ENCODE peak calls at places on chromosomes 3 and 15, in four cellular contexts. Z is bronchial epithelial cell, T is PC-9, X is SK-N-SH. C is an unnamed sample.

GRCh38 chr3:114214542-114215341 is 22.6 kb downstream of the ZNF80 start:
- DNase-seq in Z (no peak), T (no peak), X (no peak), C (no peak)

GRCh38 chr3:13559751-13560540 is 11.0 kb downstream of the FBLN2 start:
- DNase-seq in Z (no peak), T (no peak), X (no peak), C (no peak)

GRCh38 chr15:73688455-73688854 is 4.3 kb downstream of the CD276 start:
- DNase-seq in Z (no peak), T (no peak), X (peak), C (peak)

GRCh38 chr3:144524531-144524930 is 552.9 kb downstream of the DIPK2A start:
- DNase-seq in Z (no peak), T (no peak), X (no peak), C (no peak)

GRCh38 chr15:35038655-35039534 is 46.2 kb downstream of the NANOGP8 start:
- DNase-seq in Z (peak), T (peak), X (no peak), C (no peak)

GRCh38 chr3:12286927-12287726 is 1.7 kb upstream of the PPARG start:
- DNase-seq in Z (no peak), T (no peak), X (peak), C (peak)

GRCh38 chr3:197520311-197521276 is 35.2 kb downstream of the BDH1 start:
- DNase-seq in Z (peak), T (no peak), X (peak), C (peak)

GRCh38 chr15:29266052-29266572 is 3.5 kb downstream of the NSMCE3 start:
- DNase-seq in Z (no peak), T (no peak), X (no peak), C (no peak)

GRCh38 chr3:126549861-126550487 is 8.8 kb downstream of the C3orf22 start:
- DNase-seq in Z (no peak), T (no peak), X (peak), C (peak)

GRCh38 chr3:52446631-52447511 is 2.0 kb upstream of the SEMA3G start:
- DNase-seq in Z (no peak), T (peak), X (peak), C (peak)

GRCh38 chr3:13002398-13003124 is 70.7 kb downstream of the IQSEC1 start:
- DNase-seq in Z (no peak), T (no peak), X (no peak), C (no peak)

GRCh38 chr3:101195951-101196713 is 124.2 kb downstream of the IMPG2 start:
- DNase-seq in Z (peak), T (peak), X (peak), C (peak)

GRCh38 chr15:34616613-34617012 is 33.2 kb upstream of the GOLGA8B start:
- DNase-seq in Z (peak), T (no peak), X (no peak), C (peak)

GRCh38 chr3:14933829-14934425 is 13.5 kb upstream of the NR2C2 start:
- DNase-seq in Z (no peak), T (no peak), X (no peak), C (no peak)

GRCh38 chr3:53837331-53837730 is 8.9 kb downstream of the CHDH start:
- DNase-seq in Z (no peak), T (no peak), X (no peak), C (no peak)

GRCh38 chr3:174541708-174542107 is 317.4 kb upstream of the NAALADL2 start:
- DNase-seq in Z (peak), T (no peak), X (no peak), C (no peak)

GRCh38 chr15:82934100-82934880 is 18.2 kb downstream of the HOMER2 start:
- DNase-seq in Z (no peak), T (no peak), X (no peak), C (no peak)

GRCh38 chr3:142850395-142851023 is 38.4 kb downstream of the PCOLCE2 start:
- DNase-seq in Z (peak), T (peak), X (no peak), C (no peak)

GRCh38 chr3:11803977-11804903 is 42.4 kb downstream of the TAMM41 start:
- DNase-seq in Z (peak), T (peak), X (peak), C (peak)

GRCh38 chr3:129485681-129486056 is 42.8 kb upstream of the RHO start:
- DNase-seq in Z (peak), T (peak), X (no peak), C (no peak)

GRCh38 chr3:129486057-129487035 is 42.1 kb upstream of the RHO start:
- DNase-seq in Z (peak), T (peak), X (no peak), C (no peak)

GRCh38 chr3:129481783-129482332 is 41.8 kb downstream of the IFT122 start:
- DNase-seq in Z (peak), T (no peak), X (peak), C (peak)

GRCh38 chr3:129483870-129484269 is 43.8 kb downstream of the IFT122 start:
- DNase-seq in Z (no peak), T (no peak), X (no peak), C (no peak)

GRCh38 chr3:129482721-129483120 is 42.7 kb downstream of the IFT122 start:
- DNase-seq in Z (no peak), T (no peak), X (no peak), C (peak)
- TF ChIP-seq CTCF in Z (no peak), T (no peak), X (peak), C (peak)

GRCh38 chr15:67133738-67134576 is 68.6 kb downstream of the SMAD3 start:
- DNase-seq in Z (peak), T (no peak), X (no peak), C (no peak)
- H3K4me3 ChIP-seq in Z (no peak), T (no peak), X (no peak), C (no peak)

GRCh38 chr15:45372032-45372995 is 6.0 kb downstream of the GATM start:
- DNase-seq in Z (no peak), T (no peak), X (no peak), C (no peak)
- TF ChIP-seq CTCF in Z (no peak), T (no peak), X (no peak), C (no peak)

DNA sequence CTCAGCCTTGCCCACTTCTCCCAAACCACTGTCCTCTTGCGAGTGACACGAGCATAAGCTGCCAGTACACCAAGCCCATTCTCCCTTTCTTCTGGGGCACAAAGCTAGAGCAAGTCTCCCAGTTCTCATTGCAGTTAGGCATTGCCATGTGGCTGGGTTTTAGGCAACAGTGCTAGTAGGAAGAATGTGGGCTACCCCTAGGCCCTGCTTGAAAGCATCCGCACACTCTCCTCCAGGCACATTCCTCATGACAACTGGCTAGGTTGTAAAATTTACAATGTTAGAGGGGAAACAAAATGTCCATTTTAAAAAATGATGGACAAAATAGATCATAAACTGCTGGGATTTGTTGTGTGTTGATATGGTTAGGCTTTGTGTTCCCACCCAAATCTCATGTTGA is 19.7 kb downstream of the ITGB5 start:
- DNase-seq in Z (no peak), T (no peak), X (no peak), C (no peak)
- H3K4me3 ChIP-seq in Z (no peak), T (no peak), X (no peak), C (no peak)

DNA sequence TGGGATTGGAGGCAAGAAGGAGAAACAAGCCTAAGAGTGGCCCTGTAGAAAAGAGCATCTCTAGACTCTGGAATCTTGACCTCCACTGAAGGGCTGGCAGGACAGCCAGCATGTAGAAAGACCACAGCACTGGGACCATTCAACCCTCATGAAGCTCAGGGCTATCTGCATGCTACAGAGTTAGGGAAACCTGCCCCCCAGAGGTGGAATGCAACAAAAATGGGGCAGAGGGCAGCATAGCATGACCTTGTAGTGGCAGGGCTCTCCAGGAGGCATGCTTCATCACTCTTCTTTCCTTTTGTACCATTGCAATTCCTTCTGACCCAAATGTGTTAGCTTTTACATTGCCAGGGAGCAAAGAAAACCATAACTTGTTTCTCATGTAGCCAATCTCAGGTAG is 445.4 kb downstream of the EPHB1 start:
- DNase-seq in Z (no peak), T (no peak), X (no peak), C (peak)
- TF ChIP-seq CTCF in Z (no peak), T (no peak), X (no peak), C (peak)

GRCh38 chr15:94856267-94856854 is 625.0 kb downstream of the MCTP2 start:
- DNase-seq in Z (no peak), T (no peak), X (no peak), C (no peak)

GRCh38 chr15:94855409-94856266 is 624.3 kb downstream of the MCTP2 start:
- DNase-seq in Z (no peak), T (no peak), X (no peak), C (no peak)

GRCh38 chr15:94858011-94858410 is 626.6 kb downstream of the MCTP2 start:
- DNase-seq in Z (no peak), T (no peak), X (no peak), C (no peak)

GRCh38 chr15:94857466-94857865 is 626.1 kb downstream of the MCTP2 start:
- DNase-seq in Z (no peak), T (no peak), X (no peak), C (no peak)

DNA sequence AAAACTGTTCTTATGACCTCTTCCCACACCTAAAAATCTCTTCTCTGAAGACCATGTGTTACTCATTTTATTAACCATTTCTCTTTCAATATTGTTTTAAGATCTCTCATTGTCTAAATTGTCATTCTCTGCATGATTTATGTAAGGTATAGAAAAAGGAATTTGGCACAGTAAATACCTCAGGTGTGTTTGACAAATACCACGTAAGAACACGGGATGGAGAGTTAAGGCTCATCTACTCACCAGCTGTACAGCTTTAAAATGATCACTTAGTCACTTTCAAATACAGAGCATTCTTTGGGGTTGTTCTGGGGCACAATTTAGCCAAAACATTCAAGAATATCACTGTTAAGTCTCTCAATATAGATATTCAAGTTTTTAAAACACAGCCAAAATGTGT is 627.1 kb downstream of the MCTP2 start:
- DNase-seq in Z (no peak), T (no peak), X (no peak), C (no peak)
- H3K4me3 ChIP-seq in Z (no peak), T (no peak), X (no peak), C (no peak)

GRCh38 chr15:90864507-90864906 is 3.9 kb upstream of the FURIN start:
- DNase-seq in Z (no peak), T (peak), X (no peak), C (no peak)
- TF ChIP-seq CTCF in Z (no peak), T (no peak), X (no peak), C (no peak)

GRCh38 chr3:134027631-134028030 is 2.1 kb downstream of the SLCO2A1 start:
- DNase-seq in Z (peak), T (peak), X (no peak), C (no peak)
- H3K4me3 ChIP-seq in Z (no peak), T (no peak), X (no peak), C (no peak)

C was measured in BE2C.